ENCODE peak calls at places on chromosome 9, in four cellular contexts. O is GM12864, J is mammary epithelial cell, Y is fibroblast of villous mesenchyme. U is an unnamed sample.

GRCh38 chr9:71858812-71859211 is 52.2 kb downstream of the ABHD17B start:
- DNase-seq in O (peak), J (peak), Y (no peak), U (peak)

GRCh38 chr9:110031511-110032173 is 176.3 kb downstream of the C9orf152 start:
- DNase-seq in O (no peak), J (peak), Y (peak), U (no peak)

GRCh38 chr9:19965336-19965735 is 176.5 kb upstream of the SLC24A2 start:
- DNase-seq in Y (peak), J (no peak), O (no peak), U (no peak)

GRCh38 chr9:134554750-134555655 is 86.6 kb upstream of the COL5A1 start:
- DNase-seq in Y (peak), J (no peak), O (no peak), U (no peak)

GRCh38 chr9:108297025-108297424 is 558.8 kb downstream of the ACTL7B start:
- DNase-seq in O (no peak), J (peak), Y (peak), U (no peak)

GRCh38 chr9:99115947-99116543 is 11.1 kb downstream of the TGFBR1 start:
- DNase-seq in J (peak), O (no peak), Y (no peak), U (no peak)

GRCh38 chr9:109248133-109248581 is 72.7 kb downstream of the EPB41L4B start:
- DNase-seq in J (no peak), Y (peak), O (no peak), U (no peak)

GRCh38 chr9:16701347-16701746 is 169.1 kb downstream of the BNC2 start:
- DNase-seq in O (no peak), Y (no peak), J (no peak), U (no peak)

GRCh38 chr9:130304141-130304540 is 38.6 kb downstream of the HMCN2 start:
- DNase-seq in Y (no peak), J (no peak), O (no peak), U (no peak)

GRCh38 chr9:928363-929042 is 48.0 kb upstream of the DMRT3 start:
- DNase-seq in J (no peak), Y (no peak), O (peak), U (peak)

GRCh38 chr9:127853312-127854168 is 918 bp downstream of the ENG start:
- DNase-seq in J (peak), O (no peak), Y (peak), U (no peak)

GRCh38 chr9:38061326-38061947 is 7.6 kb downstream of the SHB start:
- DNase-seq in J (no peak), Y (peak), O (peak), U (peak)

GRCh38 chr9:32456564-32456963 is 69.4 kb downstream of the RIGI start:
- DNase-seq in O (no peak), J (no peak), Y (no peak), U (no peak)

GRCh38 chr9:116087751-116088194 is 65.8 kb upstream of the PAPPA start:
- DNase-seq in J (peak), O (no peak), Y (peak), U (no peak)

GRCh38 chr9:106616946-106617345 is 246.0 kb upstream of the ZNF462 start:
- DNase-seq in J (no peak), O (no peak), Y (no peak), U (no peak)

GRCh38 chr9:89494199-89494598 is 3.7 kb downstream of the SEMA4D start:
- DNase-seq in Y (no peak), J (no peak), O (no peak), U (no peak)

GRCh38 chr9:69502671-69503301 is 169.4 kb downstream of the APBA1 start:
- DNase-seq in Y (peak), O (no peak), J (peak), U (no peak)

GRCh38 chr9:97673922-97674321 is 23.2 kb downstream of the XPA start:
- DNase-seq in J (no peak), O (no peak), Y (no peak), U (no peak)

GRCh38 chr9:122370869-122371467 is at the start of gene PTGS1:
- DNase-seq in Y (no peak), O (no peak), J (no peak), U (peak)

DNA sequence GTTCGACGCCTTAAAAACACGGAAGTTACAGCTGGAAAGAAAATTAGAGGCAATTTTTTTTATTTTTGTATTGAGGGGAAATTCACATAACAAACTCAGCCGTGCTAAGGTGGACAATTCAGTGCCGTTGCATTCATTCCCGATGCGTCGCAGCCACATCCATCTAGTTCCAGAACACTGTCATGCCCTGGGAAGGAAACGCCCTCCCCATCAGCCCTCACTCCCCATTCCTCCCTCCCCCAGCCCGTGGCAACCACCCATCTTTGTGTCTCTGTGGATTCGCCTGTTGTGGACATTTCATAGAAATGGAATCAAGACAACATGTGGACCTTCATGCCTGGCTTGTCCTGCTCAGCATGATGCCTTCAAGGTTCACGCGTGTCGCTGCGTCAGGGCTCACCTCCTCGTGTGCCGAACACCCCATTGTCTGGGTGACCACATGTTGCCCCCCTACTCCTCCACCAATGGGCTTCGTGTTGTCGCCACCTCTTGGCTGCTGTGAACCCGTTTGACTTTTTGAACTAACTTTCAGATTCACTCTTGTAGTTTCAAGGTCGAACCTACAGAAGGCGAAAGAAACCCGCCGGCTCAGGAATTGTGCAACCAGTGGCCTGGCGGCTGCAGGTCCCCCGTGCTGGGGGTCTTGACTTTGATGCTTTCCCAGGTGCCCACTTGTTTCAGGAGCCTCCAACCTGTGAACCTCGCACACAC is 17.4 kb upstream of the CAMSAP1 start:
- DNase-seq in J (no peak), Y (no peak), O (no peak), U (no peak)
- TF ChIP-seq CTCF in J (no peak), Y (no peak), O (no peak), U (peak)

DNA sequence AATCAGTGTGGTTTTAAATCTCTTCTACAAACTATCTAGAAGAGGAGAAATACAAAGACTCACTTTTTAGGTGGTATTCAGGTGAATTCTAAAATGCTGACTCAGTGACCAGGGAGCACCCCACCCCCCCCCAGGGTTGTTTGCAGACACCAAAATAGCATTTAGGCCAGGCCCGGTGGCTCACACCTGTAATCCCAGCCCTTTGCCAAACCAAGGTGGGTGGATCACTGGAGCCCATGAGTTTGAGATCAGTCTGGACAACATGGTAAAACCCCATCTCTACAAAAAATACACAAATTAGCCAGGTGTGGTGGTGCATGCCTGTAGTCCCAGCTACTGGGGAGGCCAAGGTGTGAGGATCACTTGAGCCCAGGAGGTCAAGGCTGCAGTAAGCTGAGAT is 119.0 kb upstream of the LMX1B start:
- DNase-seq in O (no peak), J (no peak), Y (no peak), U (no peak)
- TF ChIP-seq CTCF in O (no peak), J (no peak), Y (no peak), U (no peak)

GRCh38 chr9:131762356-131762932 is 22.6 kb upstream of the RAPGEF1 start:
- DNase-seq in O (no peak), J (no peak), Y (peak), U (peak)
- TF ChIP-seq CTCF in O (peak), J (peak), Y (peak), U (peak)

DNA sequence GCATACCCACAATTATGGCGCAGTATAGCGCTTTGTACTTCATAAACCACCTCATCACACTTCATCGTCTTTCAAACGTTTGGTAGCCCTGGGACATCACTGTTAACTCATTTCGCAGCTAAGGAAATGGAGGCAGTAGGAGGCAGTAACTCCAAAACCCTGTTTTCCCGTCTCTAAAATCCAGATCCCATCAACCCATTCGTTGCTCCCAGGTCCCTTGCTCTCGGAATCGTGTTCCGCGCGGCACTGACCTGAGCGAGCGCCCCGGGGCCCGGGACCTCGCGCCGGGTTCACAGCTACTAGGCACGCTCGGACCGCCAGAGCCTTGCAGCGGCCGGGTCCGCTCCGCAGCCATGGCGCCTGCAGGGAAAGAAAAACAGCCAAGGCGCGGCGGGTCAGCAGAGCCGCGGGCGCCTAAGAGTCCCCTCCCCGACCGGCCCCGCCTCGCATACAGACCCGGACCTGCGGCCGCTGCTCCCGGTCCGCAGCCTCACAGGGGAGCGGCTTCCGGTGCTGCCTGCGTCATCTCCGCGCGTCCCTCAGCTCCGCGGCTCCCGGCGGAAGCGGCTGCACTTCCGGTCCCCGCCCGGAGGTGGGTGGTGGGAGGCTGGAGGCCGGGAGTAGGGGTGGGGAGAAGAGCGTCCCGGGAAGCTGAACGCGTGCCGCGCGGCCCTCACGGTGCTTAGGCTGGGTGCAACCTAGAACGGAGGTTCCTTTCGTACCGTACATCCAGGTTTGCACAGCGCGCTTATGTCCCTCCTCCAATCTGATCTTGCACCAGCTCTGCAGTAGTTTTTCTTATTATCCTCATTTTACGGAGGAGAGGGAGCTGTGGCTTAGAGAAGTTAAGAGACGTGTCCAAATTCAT is at the start of gene FBXW2:
- DNase-seq in J (peak), O (peak), Y (peak), U (peak)
- TF ChIP-seq CTCF in J (no peak), O (no peak), Y (no peak), U (no peak)

GRCh38 chr9:22005700-22006605 is 3.2 kb downstream of the CDKN2B start:
- DNase-seq in J (peak), O (no peak), Y (peak), U (no peak)

GRCh38 chr9:22008662-22009562 is at the start of gene CDKN2B:
- DNase-seq in J (peak), Y (peak), O (peak), U (peak)

GRCh38 chr9:22002038-22002437 is 7.1 kb downstream of the CDKN2B start:
- DNase-seq in O (no peak), J (no peak), Y (no peak), U (no peak)

GRCh38 chr9:22009563-22009867 is 410 bp upstream of the CDKN2B start:
- DNase-seq in J (no peak), O (no peak), Y (no peak), U (no peak)

DNA sequence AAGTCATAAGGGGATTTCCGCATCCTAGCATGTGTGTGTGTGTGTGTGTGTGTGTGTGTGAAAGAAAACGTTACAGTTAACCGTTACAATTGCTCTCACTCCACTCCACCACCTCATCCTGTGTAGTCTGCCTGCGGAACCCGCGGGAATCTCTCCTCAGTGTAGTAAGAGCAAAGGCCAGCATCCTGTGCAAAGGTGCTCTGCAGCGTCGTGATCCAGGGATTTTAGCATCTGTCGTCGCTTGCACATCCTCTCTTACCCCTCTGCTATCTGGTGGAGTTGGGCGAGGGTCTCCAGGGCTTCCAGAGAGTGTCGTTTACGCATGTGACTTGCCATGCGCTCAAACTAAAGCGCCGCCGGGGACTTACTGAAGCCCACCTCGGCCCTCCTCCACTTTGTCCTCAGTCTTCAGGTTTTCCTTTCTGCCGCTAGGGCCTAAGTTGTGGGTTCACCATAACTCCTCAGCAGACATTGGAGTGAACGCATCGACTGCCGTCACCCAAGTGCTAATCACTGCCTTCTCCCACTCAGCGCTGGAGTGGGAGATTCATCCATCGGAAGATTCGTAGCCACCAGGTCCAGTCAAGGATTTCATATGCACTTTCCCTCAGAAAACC is 3.9 kb downstream of the CDKN2B start:
- DNase-seq in O (no peak), J (peak), Y (no peak), U (no peak)
- TF ChIP-seq CTCF in O (peak), J (no peak), Y (peak), U (no peak)

DNA sequence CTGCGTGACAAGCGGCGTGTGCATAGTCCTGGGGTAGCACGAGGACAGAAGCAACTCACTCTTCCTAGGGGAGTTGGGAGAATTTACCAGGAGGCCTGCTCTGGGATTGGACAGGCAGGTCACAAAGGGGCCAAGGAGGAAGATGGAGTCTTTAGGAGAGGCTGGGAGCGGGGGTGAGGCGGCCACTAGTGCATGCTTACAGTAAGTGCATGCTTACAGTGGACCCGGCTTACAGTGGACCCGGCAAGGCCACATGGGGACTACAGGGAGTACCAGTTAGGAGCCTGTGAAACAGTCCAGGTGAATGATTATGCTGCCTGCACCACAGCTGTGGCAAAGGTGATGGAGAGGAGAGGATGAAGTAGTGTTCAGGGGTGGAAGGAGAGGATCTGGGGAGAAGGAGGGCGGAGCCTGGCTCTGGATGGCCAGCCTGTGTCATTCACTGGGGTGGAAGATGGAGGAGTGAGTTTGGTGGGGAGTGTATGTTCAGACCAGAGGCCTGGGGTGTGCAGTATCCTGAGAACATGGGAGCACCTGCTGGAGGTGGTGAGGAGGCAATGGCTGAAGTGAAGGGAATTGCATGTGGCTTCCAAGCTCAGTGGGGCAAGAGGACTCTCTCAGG is 78.7 kb downstream of the CRB2 start:
- DNase-seq in J (no peak), O (no peak), Y (no peak), U (no peak)
- TF ChIP-seq CTCF in J (no peak), O (no peak), Y (no peak), U (no peak)

DNA sequence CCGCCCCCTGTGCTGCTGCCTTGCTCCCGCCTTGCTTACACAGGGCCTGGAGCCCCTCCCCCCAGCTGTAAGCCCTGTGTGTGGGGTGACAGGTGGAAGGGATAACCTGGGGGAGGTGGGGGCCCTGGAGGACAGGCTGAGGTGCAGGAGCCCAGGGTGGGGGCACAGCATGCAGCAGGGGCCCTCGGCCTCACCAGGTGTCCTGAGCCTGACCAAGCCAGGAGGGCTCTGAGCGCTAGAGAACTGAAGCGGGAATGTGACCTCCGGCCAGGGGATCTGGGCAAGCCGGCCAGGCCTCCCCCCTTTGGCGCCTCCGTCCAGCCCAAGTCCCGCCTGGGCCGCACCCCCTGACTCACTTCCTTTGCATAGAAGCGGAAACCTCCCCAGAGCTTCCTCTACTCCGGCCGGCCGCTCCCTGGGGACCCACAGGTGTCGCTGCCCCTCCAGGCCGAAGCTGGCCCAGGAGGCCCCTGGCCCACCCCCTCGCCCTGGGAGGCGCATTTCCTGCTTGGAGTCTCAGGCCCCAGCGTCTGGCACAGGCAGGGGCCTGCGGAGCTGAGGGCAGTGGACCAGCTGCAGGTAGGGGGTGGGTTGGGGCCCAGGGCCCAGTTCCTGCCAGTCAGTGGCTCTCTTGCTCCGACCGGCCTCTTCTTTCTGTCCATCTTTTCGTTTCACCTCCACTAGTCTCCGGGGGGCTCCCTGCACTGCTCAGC is at the start of gene TOR4A:
- DNase-seq in Y (peak), J (no peak), O (no peak), U (peak)
- TF ChIP-seq CTCF in Y (peak), J (no peak), O (no peak), U (peak)

GRCh38 chr9:72960446-72960845 is 7.6 kb upstream of the ALDH1A1 start:
- DNase-seq in J (peak), Y (no peak), O (no peak), U (no peak)
- TF ChIP-seq CTCF in J (peak), Y (no peak), O (no peak), U (no peak)

U was measured in GM13977.